ENCODE peak calls at places on chromosomes 4 and X, in nine cellular contexts. One of them, this sample, is unnamed.

GRCh38 chr4:38565271-38566199 is 98.5 kb upstream of the KLF3 start:
- DNase-seq in left lung: no peak
- DNase-seq in mucosa of descending colon: no peak
- DNase-seq in lung: no peak
- DNase-seq in fibroblast of lung: peak
- DNase-seq in CD8-positive, alpha-beta T cell: no peak
- DNase-seq in HCT116: no peak
- DNase-seq in BE2C: peak
- DNase-seq in fibroblast of pulmonary artery: peak
- DNase-seq in this sample: peak

GRCh38 chrX:15336023-15336413 is 695 bp upstream of the PIGA start:
- DNase-seq in HCT116: no peak
- DNase-seq in fibroblast of lung: peak
- DNase-seq in lung: no peak
- DNase-seq in CD8-positive, alpha-beta T cell: peak
- DNase-seq in mucosa of descending colon: no peak
- DNase-seq in left lung: peak
- DNase-seq in fibroblast of pulmonary artery: peak
- DNase-seq in BE2C: no peak
- DNase-seq in this sample: peak

GRCh38 chr4:165765053-165765452 is 108.0 kb upstream of the TLL1 start:
- DNase-seq in fibroblast of lung: no peak
- DNase-seq in HCT116: no peak
- DNase-seq in lung: no peak
- DNase-seq in CD8-positive, alpha-beta T cell: no peak
- DNase-seq in BE2C: no peak
- DNase-seq in mucosa of descending colon: no peak
- DNase-seq in left lung: no peak
- DNase-seq in fibroblast of pulmonary artery: no peak
- DNase-seq in this sample: no peak

GRCh38 chr4:75843596-75843995 is 58.7 kb downstream of the PPEF2 start:
- DNase-seq in BE2C: no peak
- DNase-seq in lung: no peak
- DNase-seq in CD8-positive, alpha-beta T cell: no peak
- DNase-seq in fibroblast of lung: peak
- DNase-seq in left lung: no peak
- DNase-seq in mucosa of descending colon: no peak
- DNase-seq in HCT116: no peak
- DNase-seq in fibroblast of pulmonary artery: no peak
- DNase-seq in this sample: no peak

GRCh38 chr4:176792348-176793059 is at the start of gene VEGFC:
- DNase-seq in HCT116: no peak
- DNase-seq in mucosa of descending colon: peak
- DNase-seq in CD8-positive, alpha-beta T cell: no peak
- DNase-seq in left lung: peak
- DNase-seq in lung: peak
- DNase-seq in fibroblast of lung: peak
- DNase-seq in fibroblast of pulmonary artery: peak
- DNase-seq in BE2C: peak
- DNase-seq in this sample: peak

GRCh38 chr4:89535251-89535650 is 227.7 kb upstream of the GPRIN3 start:
- DNase-seq in fibroblast of pulmonary artery: peak
- DNase-seq in fibroblast of lung: no peak
- DNase-seq in CD8-positive, alpha-beta T cell: no peak
- DNase-seq in mucosa of descending colon: no peak
- DNase-seq in BE2C: no peak
- DNase-seq in lung: no peak
- DNase-seq in left lung: no peak
- DNase-seq in HCT116: no peak
- DNase-seq in this sample: no peak

GRCh38 chr4:142845293-142846070 is 619 bp downstream of the INPP4B start:
- DNase-seq in lung: no peak
- DNase-seq in left lung: no peak
- DNase-seq in fibroblast of lung: peak
- DNase-seq in BE2C: peak
- DNase-seq in mucosa of descending colon: peak
- DNase-seq in HCT116: no peak
- DNase-seq in fibroblast of pulmonary artery: no peak
- DNase-seq in CD8-positive, alpha-beta T cell: no peak
- DNase-seq in this sample: peak

GRCh38 chr4:106039796-106040195 is 144.5 kb downstream of the NPNT start:
- DNase-seq in lung: no peak
- DNase-seq in HCT116: no peak
- DNase-seq in fibroblast of pulmonary artery: peak
- DNase-seq in CD8-positive, alpha-beta T cell: no peak
- DNase-seq in left lung: no peak
- DNase-seq in fibroblast of lung: no peak
- DNase-seq in BE2C: no peak
- DNase-seq in mucosa of descending colon: no peak
- DNase-seq in this sample: no peak

GRCh38 chrX:84933956-84934556 is 69.6 kb upstream of the APOOL start:
- DNase-seq in CD8-positive, alpha-beta T cell: no peak
- DNase-seq in lung: no peak
- DNase-seq in fibroblast of lung: no peak
- DNase-seq in BE2C: no peak
- DNase-seq in left lung: no peak
- DNase-seq in mucosa of descending colon: no peak
- DNase-seq in HCT116: no peak
- DNase-seq in fibroblast of pulmonary artery: no peak
- DNase-seq in this sample: no peak

GRCh38 chrX:107711521-107712041 is 64.0 kb downstream of the TSC22D3 start:
- DNase-seq in CD8-positive, alpha-beta T cell: no peak
- DNase-seq in lung: no peak
- DNase-seq in HCT116: no peak
- DNase-seq in fibroblast of pulmonary artery: peak
- DNase-seq in mucosa of descending colon: no peak
- DNase-seq in left lung: no peak
- DNase-seq in fibroblast of lung: no peak
- DNase-seq in BE2C: no peak
- DNase-seq in this sample: peak

GRCh38 chr4:123587983-123588494 is 191.4 kb downstream of the SPRY1 start:
- DNase-seq in HCT116: peak
- DNase-seq in fibroblast of pulmonary artery: peak
- DNase-seq in mucosa of descending colon: peak
- DNase-seq in fibroblast of lung: peak
- DNase-seq in BE2C: peak
- DNase-seq in lung: no peak
- DNase-seq in left lung: peak
- DNase-seq in CD8-positive, alpha-beta T cell: no peak
- DNase-seq in this sample: peak

GRCh38 chrX:152600853-152601635 is 36.7 kb upstream of the GABRQ start:
- DNase-seq in mucosa of descending colon: no peak
- DNase-seq in CD8-positive, alpha-beta T cell: no peak
- DNase-seq in fibroblast of lung: peak
- DNase-seq in HCT116: no peak
- DNase-seq in lung: no peak
- DNase-seq in left lung: no peak
- DNase-seq in BE2C: no peak
- DNase-seq in fibroblast of pulmonary artery: no peak
- DNase-seq in this sample: no peak

GRCh38 chrX:6778547-6779231 is 243.8 kb upstream of the VCX3A start:
- DNase-seq in HCT116: no peak
- DNase-seq in left lung: no peak
- DNase-seq in fibroblast of lung: no peak
- DNase-seq in mucosa of descending colon: no peak
- DNase-seq in fibroblast of pulmonary artery: no peak
- DNase-seq in CD8-positive, alpha-beta T cell: no peak
- DNase-seq in lung: no peak
- DNase-seq in BE2C: no peak
- DNase-seq in this sample: no peak

GRCh38 chr4:168879178-168879577 is 130.9 kb downstream of the CBR4 start:
- DNase-seq in lung: no peak
- DNase-seq in BE2C: no peak
- DNase-seq in mucosa of descending colon: no peak
- DNase-seq in CD8-positive, alpha-beta T cell: no peak
- DNase-seq in fibroblast of pulmonary artery: no peak
- DNase-seq in fibroblast of lung: no peak
- DNase-seq in HCT116: no peak
- DNase-seq in left lung: no peak
- DNase-seq in this sample: no peak

GRCh38 chr4:168876106-168876505 is 133.9 kb downstream of the CBR4 start:
- DNase-seq in left lung: no peak
- DNase-seq in fibroblast of pulmonary artery: no peak
- DNase-seq in BE2C: no peak
- DNase-seq in lung: no peak
- DNase-seq in fibroblast of lung: no peak
- DNase-seq in HCT116: no peak
- DNase-seq in CD8-positive, alpha-beta T cell: no peak
- DNase-seq in mucosa of descending colon: no peak
- DNase-seq in this sample: no peak

GRCh38 chr4:168877779-168878491 is 132.1 kb downstream of the CBR4 start:
- DNase-seq in fibroblast of pulmonary artery: no peak
- DNase-seq in BE2C: peak
- DNase-seq in lung: peak
- DNase-seq in left lung: peak
- DNase-seq in HCT116: no peak
- DNase-seq in mucosa of descending colon: peak
- DNase-seq in CD8-positive, alpha-beta T cell: peak
- DNase-seq in fibroblast of lung: no peak
- DNase-seq in this sample: no peak

GRCh38 chr4:168880087-168880675 is 129.9 kb downstream of the CBR4 start:
- DNase-seq in CD8-positive, alpha-beta T cell: no peak
- DNase-seq in lung: no peak
- DNase-seq in BE2C: no peak
- DNase-seq in fibroblast of pulmonary artery: no peak
- DNase-seq in mucosa of descending colon: no peak
- DNase-seq in HCT116: no peak
- DNase-seq in fibroblast of lung: peak
- DNase-seq in left lung: no peak
- DNase-seq in this sample: peak

GRCh38 chr4:168877407-168877778 is 132.7 kb downstream of the CBR4 start:
- DNase-seq in BE2C: no peak
- DNase-seq in CD8-positive, alpha-beta T cell: no peak
- DNase-seq in mucosa of descending colon: no peak
- DNase-seq in left lung: no peak
- DNase-seq in lung: no peak
- DNase-seq in fibroblast of pulmonary artery: no peak
- DNase-seq in fibroblast of lung: no peak
- DNase-seq in HCT116: no peak
- DNase-seq in this sample: no peak
- H3K4me3 ChIP-seq in BE2C: peak
- H3K4me3 ChIP-seq in CD8-positive, alpha-beta T cell: no peak
- H3K4me3 ChIP-seq in mucosa of descending colon: no peak
- H3K4me3 ChIP-seq in left lung: peak
- H3K4me3 ChIP-seq in lung: peak
- H3K4me3 ChIP-seq in fibroblast of pulmonary artery: no peak
- H3K4me3 ChIP-seq in fibroblast of lung: peak
- H3K4me3 ChIP-seq in HCT116: no peak
- H3K4me3 ChIP-seq in this sample: no peak

GRCh38 chrX:46015653-46016052 is 529.6 kb downstream of the ZNF674 start:
- DNase-seq in fibroblast of pulmonary artery: no peak
- DNase-seq in HCT116: no peak
- DNase-seq in CD8-positive, alpha-beta T cell: no peak
- DNase-seq in mucosa of descending colon: no peak
- DNase-seq in left lung: no peak
- DNase-seq in BE2C: no peak
- DNase-seq in fibroblast of lung: no peak
- DNase-seq in lung: no peak
- DNase-seq in this sample: no peak

GRCh38 chrX:46016296-46016695 is 528.9 kb downstream of the ZNF674 start:
- DNase-seq in lung: no peak
- DNase-seq in BE2C: no peak
- DNase-seq in HCT116: no peak
- DNase-seq in CD8-positive, alpha-beta T cell: no peak
- DNase-seq in fibroblast of lung: no peak
- DNase-seq in mucosa of descending colon: no peak
- DNase-seq in left lung: no peak
- DNase-seq in fibroblast of pulmonary artery: no peak
- DNase-seq in this sample: no peak
- TF ChIP-seq CTCF in lung: no peak
- TF ChIP-seq CTCF in BE2C: no peak
- TF ChIP-seq CTCF in HCT116: no peak
- TF ChIP-seq CTCF in CD8-positive, alpha-beta T cell: no peak
- TF ChIP-seq CTCF in fibroblast of lung: no peak
- TF ChIP-seq CTCF in mucosa of descending colon: no peak
- TF ChIP-seq CTCF in left lung: no peak
- TF ChIP-seq CTCF in fibroblast of pulmonary artery: no peak
- TF ChIP-seq CTCF in this sample: no peak

DNA sequence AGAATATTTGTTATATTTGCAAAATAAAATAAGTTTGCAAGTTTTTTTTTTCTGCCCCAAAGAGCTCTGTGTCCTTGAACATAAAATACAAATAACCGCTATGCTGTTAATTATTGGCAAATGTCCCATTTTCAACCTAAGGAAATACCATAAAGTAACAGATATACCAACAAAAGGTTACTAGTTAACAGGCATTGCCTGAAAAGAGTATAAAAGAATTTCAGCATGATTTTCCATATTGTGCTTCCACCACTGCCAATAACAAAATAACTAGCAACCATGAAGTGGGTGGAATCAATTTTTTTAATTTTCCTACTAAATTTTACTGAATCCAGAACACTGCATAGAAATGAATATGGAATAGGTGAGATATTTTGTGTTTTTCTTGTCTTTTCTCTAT is at the start of gene AFP:
- DNase-seq in CD8-positive, alpha-beta T cell: no peak
- DNase-seq in HCT116: no peak
- DNase-seq in fibroblast of lung: no peak
- DNase-seq in lung: no peak
- DNase-seq in BE2C: no peak
- DNase-seq in fibroblast of pulmonary artery: no peak
- DNase-seq in mucosa of descending colon: no peak
- DNase-seq in left lung: no peak
- DNase-seq in this sample: no peak
- H3K4me3 ChIP-seq in CD8-positive, alpha-beta T cell: no peak
- H3K4me3 ChIP-seq in HCT116: no peak
- H3K4me3 ChIP-seq in fibroblast of lung: no peak
- H3K4me3 ChIP-seq in lung: no peak
- H3K4me3 ChIP-seq in BE2C: no peak
- H3K4me3 ChIP-seq in fibroblast of pulmonary artery: no peak
- H3K4me3 ChIP-seq in mucosa of descending colon: no peak
- H3K4me3 ChIP-seq in left lung: no peak
- H3K4me3 ChIP-seq in this sample: no peak

DNA sequence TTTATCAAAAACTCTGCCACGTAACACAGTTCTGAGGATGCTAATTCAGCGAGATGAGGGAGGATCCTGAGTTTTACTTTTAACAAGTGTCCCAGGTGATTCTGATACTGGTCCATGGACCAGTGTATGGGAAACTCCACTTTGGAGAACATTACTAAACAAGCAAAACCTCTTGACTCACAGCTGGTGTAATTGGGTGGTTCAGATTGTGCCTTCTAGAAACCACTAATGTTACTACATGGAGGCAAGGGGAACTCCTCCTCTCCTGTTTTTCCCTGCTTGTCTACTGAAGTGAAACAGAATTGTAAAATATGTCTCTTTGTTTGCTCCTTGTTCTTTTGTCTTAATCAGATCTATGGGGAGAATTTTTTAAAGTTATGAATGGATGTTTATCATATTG is 62.6 kb downstream of the FRAS1 start:
- DNase-seq in fibroblast of pulmonary artery: no peak
- DNase-seq in CD8-positive, alpha-beta T cell: no peak
- DNase-seq in lung: no peak
- DNase-seq in left lung: no peak
- DNase-seq in fibroblast of lung: no peak
- DNase-seq in HCT116: no peak
- DNase-seq in mucosa of descending colon: no peak
- DNase-seq in BE2C: no peak
- DNase-seq in this sample: no peak
- TF ChIP-seq CTCF in fibroblast of pulmonary artery: no peak
- TF ChIP-seq CTCF in CD8-positive, alpha-beta T cell: no peak
- TF ChIP-seq CTCF in lung: no peak
- TF ChIP-seq CTCF in left lung: no peak
- TF ChIP-seq CTCF in fibroblast of lung: no peak
- TF ChIP-seq CTCF in HCT116: no peak
- TF ChIP-seq CTCF in mucosa of descending colon: no peak
- TF ChIP-seq CTCF in BE2C: no peak
- TF ChIP-seq CTCF in this sample: no peak